ENCODE peak calls at places on chromosomes 7 and 10, in nine cellular contexts. L is activated gamma-delta T cell treated with anti-CD3 and anti-CD28 coated beads, Interleukin-2, amount 50 U/mL, for 16 hours; J is C1 segment of cervical spinal cord; C is sigmoid colon; M is HTR-8/SVneo; T is left ventricle myocardium inferior; K is D341Med; H is T-helper 1 cell; O is NCI-H1417 treated with DMSO at 0.1 percent for 48 hours. E is an unnamed sample.

GRCh38 chr10:100887761-100888296 is 24.9 kb upstream of the SLF2 start:
- DNase-seq in J (no peak), M (no peak), L (no peak), T (no peak), H (no peak), K (no peak), O (no peak), C (no peak), E (no peak)

GRCh38 chr7:4361774-4362173 is 320.3 kb upstream of the FOXK1 start:
- DNase-seq in H (no peak), T (no peak), J (no peak), K (no peak), L (no peak), O (no peak), C (no peak), M (no peak), E (no peak)

GRCh38 chr10:43640603-43641002 is 8.1 kb downstream of the ZNF32 start:
- DNase-seq in H (no peak), O (no peak), M (no peak), J (no peak), K (no peak), C (no peak), L (no peak), T (no peak), E (no peak)

GRCh38 chr7:148031019-148031418 is 559.5 kb upstream of the C7orf33 start:
- DNase-seq in K (no peak), L (no peak), J (no peak), C (no peak), M (no peak), O (no peak), T (no peak), H (no peak), E (no peak)

GRCh38 chr7:24880886-24881285 is 99.1 kb downstream of the OSBPL3 start:
- DNase-seq in K (no peak), T (no peak), O (no peak), L (no peak), M (no peak), J (no peak), H (no peak), C (no peak), E (no peak)

GRCh38 chr10:119491941-119492340 is 50.6 kb downstream of the RGS10 start:
- DNase-seq in C (no peak), O (no peak), T (no peak), J (no peak), L (no peak), H (no peak), K (no peak), M (no peak), E (no peak)

GRCh38 chr7:23207029-23207428 is 25.2 kb downstream of the NUP42 start:
- DNase-seq in K (no peak), O (no peak), L (no peak), J (no peak), M (no peak), H (no peak), T (no peak), C (no peak), E (no peak)

GRCh38 chr7:99410635-99411034 is 1.9 kb downstream of the BUD31 start:
- DNase-seq in H (no peak), O (no peak), J (no peak), C (no peak), M (no peak), L (no peak), K (no peak), T (no peak), E (no peak)

GRCh38 chr7:55140221-55140980 is 121.6 kb downstream of the EGFR start:
- DNase-seq in O (no peak), J (no peak), M (no peak), K (no peak), C (peak), L (no peak), T (peak), H (no peak), E (no peak)

GRCh38 chr10:104842704-104843103 is 201.6 kb downstream of the SORCS3 start:
- DNase-seq in J (no peak), C (no peak), M (no peak), T (no peak), H (no peak), L (no peak), K (peak), O (no peak), E (no peak)

GRCh38 chr10:5550250-5550545 is 25.4 kb downstream of the CALML3 start:
- DNase-seq in K (no peak), C (no peak), M (no peak), H (no peak), O (no peak), L (no peak), T (peak), J (no peak), E (peak)

GRCh38 chr7:131371411-131371810 is 43.7 kb downstream of the MKLN1 start:
- DNase-seq in J (no peak), C (no peak), H (no peak), L (no peak), T (no peak), M (no peak), K (no peak), O (no peak), E (no peak)

GRCh38 chr10:59337254-59337653 is 25.1 kb downstream of the FAM13C start:
- DNase-seq in J (peak), H (no peak), M (no peak), T (no peak), L (no peak), C (peak), K (no peak), O (no peak), E (no peak)

GRCh38 chr7:106070567-106071254 is 41.4 kb downstream of the SYPL1 start:
- DNase-seq in C (no peak), T (no peak), K (no peak), L (no peak), O (no peak), H (no peak), M (no peak), J (no peak), E (no peak)

GRCh38 chr7:27316311-27316710 is 73.7 kb downstream of the EVX1 start:
- DNase-seq in M (no peak), O (no peak), T (no peak), H (no peak), K (no peak), C (no peak), L (no peak), J (no peak), E (no peak)

GRCh38 chr10:59880019-59880717 is 26.2 kb downstream of the CCDC6 start:
- DNase-seq in T (no peak), L (no peak), M (no peak), H (no peak), C (no peak), K (no peak), J (no peak), O (no peak), E (no peak)

GRCh38 chr7:6205921-6206660 is 66.3 kb downstream of the CYTH3 start:
- DNase-seq in T (no peak), C (no peak), H (no peak), L (no peak), K (no peak), M (no peak), J (no peak), O (no peak), E (no peak)

GRCh38 chr7:35513828-35514227 is 181.1 kb downstream of the HERPUD2 start:
- DNase-seq in L (no peak), J (no peak), C (no peak), H (no peak), K (no peak), M (no peak), O (no peak), T (no peak), E (no peak)

GRCh38 chr7:106952658-106953231 is 87.7 kb downstream of the PIK3CG start:
- DNase-seq in K (no peak), T (peak), O (no peak), M (no peak), H (no peak), C (peak), J (no peak), L (no peak), E (no peak)

GRCh38 chr7:117816727-117817126 is 56.5 kb downstream of the CTTNBP2 start:
- DNase-seq in H (no peak), J (no peak), M (no peak), L (no peak), C (no peak), T (no peak), K (no peak), O (no peak), E (no peak)

GRCh38 chr10:118912961-118913360 is 116.6 kb upstream of the NANOS1 start:
- DNase-seq in L (no peak), O (no peak), T (no peak), H (no peak), K (no peak), M (no peak), C (no peak), J (no peak), E (no peak)

GRCh38 chr7:41148521-41148951 is 554.4 kb downstream of the INHBA start:
- DNase-seq in H (no peak), O (no peak), L (no peak), K (no peak), C (no peak), M (peak), J (no peak), T (no peak), E (no peak)

GRCh38 chr10:117165557-117166419 is 27.7 kb upstream of the VAX1 start:
- DNase-seq in K (peak), C (no peak), O (no peak), L (no peak), T (no peak), H (no peak), M (peak), J (peak), E (no peak)

GRCh38 chr7:82128546-82128945 is 315.0 kb downstream of the CACNA2D1 start:
- DNase-seq in L (no peak), T (no peak), K (no peak), O (no peak), M (no peak), H (no peak), C (no peak), J (no peak), E (no peak)

GRCh38 chr7:727104-727805 is at the start of gene PRKAR1B:
- DNase-seq in K (peak), J (no peak), H (no peak), M (no peak), O (peak), L (no peak), T (no peak), C (peak), E (peak)

GRCh38 chr10:113767222-113767621 is 15.7 kb downstream of the PLEKHS1 start:
- DNase-seq in C (no peak), H (no peak), T (no peak), O (no peak), K (no peak), M (no peak), L (no peak), J (no peak), E (no peak)

GRCh38 chr7:138243430-138243829 is 167.2 kb downstream of the AKR1D1 start:
- DNase-seq in M (no peak), O (no peak), C (no peak), J (no peak), T (peak), K (no peak), H (no peak), L (no peak), E (no peak)

GRCh38 chr10:70590663-70591416 is 11.7 kb downstream of the PRF1 start:
- DNase-seq in L (no peak), C (no peak), O (no peak), K (no peak), J (no peak), M (no peak), H (no peak), T (no peak), E (no peak)

GRCh38 chr10:22556774-22557173 is 157.6 kb downstream of the PIP4K2A start:
- DNase-seq in O (no peak), T (no peak), M (no peak), K (no peak), L (no peak), C (no peak), J (no peak), H (no peak), E (no peak)

GRCh38 chr7:94324380-94325120 is 70.1 kb upstream of the COL1A2 start:
- DNase-seq in K (no peak), L (no peak), H (no peak), O (no peak), M (no peak), J (no peak), C (no peak), T (no peak), E (no peak)

GRCh38 chr7:46165281-46165680 is 244.2 kb upstream of the IGFBP3 start:
- DNase-seq in L (no peak), J (no peak), C (no peak), M (no peak), K (no peak), O (no peak), T (no peak), H (no peak), E (no peak)

GRCh38 chr10:99700649-99701048 is 31.3 kb downstream of the COX15 start:
- DNase-seq in C (no peak), J (no peak), L (no peak), K (no peak), T (no peak), H (no peak), M (no peak), O (no peak), E (no peak)

GRCh38 chr7:76356823-76357222 is 2.0 kb downstream of the YWHAG start:
- DNase-seq in C (peak), M (no peak), K (peak), H (no peak), L (no peak), T (no peak), J (no peak), O (no peak), E (no peak)

GRCh38 chr7:80584778-80585177 is 53.7 kb upstream of the CD36 start:
- DNase-seq in M (no peak), O (no peak), K (no peak), L (no peak), J (no peak), C (no peak), T (no peak), H (no peak), E (no peak)

GRCh38 chr7:100632951-100633717 is 8.2 kb downstream of the TFR2 start:
- DNase-seq in K (peak), L (peak), T (no peak), C (peak), H (peak), J (peak), M (no peak), O (peak), E (no peak)

GRCh38 chr10:49606981-49607535 is 3.1 kb upstream of the SLC18A3 start:
- DNase-seq in L (peak), M (peak), T (peak), C (no peak), K (peak), J (peak), O (no peak), H (no peak), E (peak)

E was measured in chondrocyte.